ENCODE peak calls at places on chromosomes 2 and 18, in nine cellular contexts. One of them, this sample, is unnamed.

GRCh38 chr2:36650031-36650430 is 46.5 kb upstream of the VIT start:
- DNase-seq in stimulated activated CD8-positive, alpha-beta memory T cell treated with anti-CD3 and anti-CD28 coated beads, Interleukin-15, amount 100 ng/mL, for 4 hours: no peak
- DNase-seq in NCI-H1417: no peak
- DNase-seq in cerebellar nuclear complex: no peak
- DNase-seq in choroid plexus epithelial cell: peak
- DNase-seq in A172: peak
- DNase-seq in aorta: no peak
- DNase-seq in stimulated activated naive CD8-positive, alpha-beta T cell treated with anti-CD3 and anti-CD28 coated beads, Interleukin-15, Interleukin-2, amounts not matched to agents 100 U/mL and 50 U/mL, for 24 hours: peak
- DNase-seq in MV-4-11: peak
- DNase-seq in this sample: peak

GRCh38 chr2:200319587-200320337 is 13.3 kb downstream of the SPATS2L start:
- DNase-seq in MV-4-11: no peak
- DNase-seq in stimulated activated CD8-positive, alpha-beta memory T cell treated with anti-CD3 and anti-CD28 coated beads, Interleukin-15, amount 100 ng/mL, for 4 hours: no peak
- DNase-seq in cerebellar nuclear complex: no peak
- DNase-seq in A172: no peak
- DNase-seq in NCI-H1417: no peak
- DNase-seq in choroid plexus epithelial cell: peak
- DNase-seq in stimulated activated naive CD8-positive, alpha-beta T cell treated with anti-CD3 and anti-CD28 coated beads, Interleukin-15, Interleukin-2, amounts not matched to agents 100 U/mL and 50 U/mL, for 24 hours: no peak
- DNase-seq in aorta: no peak
- DNase-seq in this sample: peak

GRCh38 chr2:62539892-62540785 is 34.1 kb upstream of the TMEM17 start:
- DNase-seq in cerebellar nuclear complex: no peak
- DNase-seq in A172: no peak
- DNase-seq in aorta: no peak
- DNase-seq in stimulated activated naive CD8-positive, alpha-beta T cell treated with anti-CD3 and anti-CD28 coated beads, Interleukin-15, Interleukin-2, amounts not matched to agents 100 U/mL and 50 U/mL, for 24 hours: no peak
- DNase-seq in MV-4-11: no peak
- DNase-seq in stimulated activated CD8-positive, alpha-beta memory T cell treated with anti-CD3 and anti-CD28 coated beads, Interleukin-15, amount 100 ng/mL, for 4 hours: no peak
- DNase-seq in NCI-H1417: no peak
- DNase-seq in choroid plexus epithelial cell: no peak
- DNase-seq in this sample: peak

GRCh38 chr2:28934769-28935168 is 40.3 kb downstream of the WDR43 start:
- DNase-seq in stimulated activated CD8-positive, alpha-beta memory T cell treated with anti-CD3 and anti-CD28 coated beads, Interleukin-15, amount 100 ng/mL, for 4 hours: no peak
- DNase-seq in cerebellar nuclear complex: no peak
- DNase-seq in MV-4-11: no peak
- DNase-seq in NCI-H1417: no peak
- DNase-seq in aorta: no peak
- DNase-seq in choroid plexus epithelial cell: no peak
- DNase-seq in stimulated activated naive CD8-positive, alpha-beta T cell treated with anti-CD3 and anti-CD28 coated beads, Interleukin-15, Interleukin-2, amounts not matched to agents 100 U/mL and 50 U/mL, for 24 hours: no peak
- DNase-seq in A172: no peak
- DNase-seq in this sample: no peak

GRCh38 chr18:75247601-75248421 is 37.2 kb downstream of the TSHZ1 start:
- DNase-seq in MV-4-11: no peak
- DNase-seq in choroid plexus epithelial cell: peak
- DNase-seq in aorta: no peak
- DNase-seq in stimulated activated CD8-positive, alpha-beta memory T cell treated with anti-CD3 and anti-CD28 coated beads, Interleukin-15, amount 100 ng/mL, for 4 hours: no peak
- DNase-seq in cerebellar nuclear complex: no peak
- DNase-seq in NCI-H1417: peak
- DNase-seq in A172: peak
- DNase-seq in stimulated activated naive CD8-positive, alpha-beta T cell treated with anti-CD3 and anti-CD28 coated beads, Interleukin-15, Interleukin-2, amounts not matched to agents 100 U/mL and 50 U/mL, for 24 hours: no peak
- DNase-seq in this sample: peak

GRCh38 chr2:25362049-25362563 is 20.4 kb upstream of the DNMT3A start:
- DNase-seq in NCI-H1417: peak
- DNase-seq in aorta: peak
- DNase-seq in cerebellar nuclear complex: peak
- DNase-seq in choroid plexus epithelial cell: peak
- DNase-seq in stimulated activated CD8-positive, alpha-beta memory T cell treated with anti-CD3 and anti-CD28 coated beads, Interleukin-15, amount 100 ng/mL, for 4 hours: peak
- DNase-seq in MV-4-11: peak
- DNase-seq in A172: peak
- DNase-seq in stimulated activated naive CD8-positive, alpha-beta T cell treated with anti-CD3 and anti-CD28 coated beads, Interleukin-15, Interleukin-2, amounts not matched to agents 100 U/mL and 50 U/mL, for 24 hours: peak
- DNase-seq in this sample: peak

GRCh38 chr18:37270046-37270665 is 295.4 kb downstream of the CELF4 start:
- DNase-seq in stimulated activated CD8-positive, alpha-beta memory T cell treated with anti-CD3 and anti-CD28 coated beads, Interleukin-15, amount 100 ng/mL, for 4 hours: no peak
- DNase-seq in cerebellar nuclear complex: no peak
- DNase-seq in choroid plexus epithelial cell: peak
- DNase-seq in MV-4-11: peak
- DNase-seq in stimulated activated naive CD8-positive, alpha-beta T cell treated with anti-CD3 and anti-CD28 coated beads, Interleukin-15, Interleukin-2, amounts not matched to agents 100 U/mL and 50 U/mL, for 24 hours: peak
- DNase-seq in NCI-H1417: no peak
- DNase-seq in aorta: no peak
- DNase-seq in A172: peak
- DNase-seq in this sample: peak

GRCh38 chr2:135903650-135904049 is 27.4 kb upstream of the MCM6 start:
- DNase-seq in MV-4-11: no peak
- DNase-seq in choroid plexus epithelial cell: no peak
- DNase-seq in NCI-H1417: no peak
- DNase-seq in aorta: no peak
- DNase-seq in stimulated activated naive CD8-positive, alpha-beta T cell treated with anti-CD3 and anti-CD28 coated beads, Interleukin-15, Interleukin-2, amounts not matched to agents 100 U/mL and 50 U/mL, for 24 hours: no peak
- DNase-seq in cerebellar nuclear complex: no peak
- DNase-seq in stimulated activated CD8-positive, alpha-beta memory T cell treated with anti-CD3 and anti-CD28 coated beads, Interleukin-15, amount 100 ng/mL, for 4 hours: no peak
- DNase-seq in A172: no peak
- DNase-seq in this sample: no peak

GRCh38 chr2:134173338-134174016 is 80.4 kb upstream of the MGAT5 start:
- DNase-seq in choroid plexus epithelial cell: no peak
- DNase-seq in stimulated activated CD8-positive, alpha-beta memory T cell treated with anti-CD3 and anti-CD28 coated beads, Interleukin-15, amount 100 ng/mL, for 4 hours: no peak
- DNase-seq in NCI-H1417: peak
- DNase-seq in A172: no peak
- DNase-seq in stimulated activated naive CD8-positive, alpha-beta T cell treated with anti-CD3 and anti-CD28 coated beads, Interleukin-15, Interleukin-2, amounts not matched to agents 100 U/mL and 50 U/mL, for 24 hours: no peak
- DNase-seq in aorta: no peak
- DNase-seq in MV-4-11: no peak
- DNase-seq in cerebellar nuclear complex: peak
- DNase-seq in this sample: no peak

GRCh38 chr2:30691948-30692828 is 115.1 kb downstream of the CAPN13 start:
- DNase-seq in choroid plexus epithelial cell: peak
- DNase-seq in NCI-H1417: no peak
- DNase-seq in cerebellar nuclear complex: no peak
- DNase-seq in aorta: no peak
- DNase-seq in stimulated activated CD8-positive, alpha-beta memory T cell treated with anti-CD3 and anti-CD28 coated beads, Interleukin-15, amount 100 ng/mL, for 4 hours: no peak
- DNase-seq in stimulated activated naive CD8-positive, alpha-beta T cell treated with anti-CD3 and anti-CD28 coated beads, Interleukin-15, Interleukin-2, amounts not matched to agents 100 U/mL and 50 U/mL, for 24 hours: no peak
- DNase-seq in A172: no peak
- DNase-seq in MV-4-11: no peak
- DNase-seq in this sample: peak

GRCh38 chr2:226759768-226760167 is 39.9 kb downstream of the IRS1 start:
- DNase-seq in stimulated activated CD8-positive, alpha-beta memory T cell treated with anti-CD3 and anti-CD28 coated beads, Interleukin-15, amount 100 ng/mL, for 4 hours: no peak
- DNase-seq in choroid plexus epithelial cell: no peak
- DNase-seq in A172: no peak
- DNase-seq in aorta: no peak
- DNase-seq in NCI-H1417: no peak
- DNase-seq in stimulated activated naive CD8-positive, alpha-beta T cell treated with anti-CD3 and anti-CD28 coated beads, Interleukin-15, Interleukin-2, amounts not matched to agents 100 U/mL and 50 U/mL, for 24 hours: no peak
- DNase-seq in cerebellar nuclear complex: no peak
- DNase-seq in MV-4-11: no peak
- DNase-seq in this sample: no peak

GRCh38 chr2:197705912-197706838 is 1.0 kb downstream of the MARS2 start:
- DNase-seq in A172: peak
- DNase-seq in stimulated activated naive CD8-positive, alpha-beta T cell treated with anti-CD3 and anti-CD28 coated beads, Interleukin-15, Interleukin-2, amounts not matched to agents 100 U/mL and 50 U/mL, for 24 hours: peak
- DNase-seq in choroid plexus epithelial cell: no peak
- DNase-seq in MV-4-11: peak
- DNase-seq in NCI-H1417: no peak
- DNase-seq in cerebellar nuclear complex: no peak
- DNase-seq in aorta: no peak
- DNase-seq in stimulated activated CD8-positive, alpha-beta memory T cell treated with anti-CD3 and anti-CD28 coated beads, Interleukin-15, amount 100 ng/mL, for 4 hours: no peak
- DNase-seq in this sample: peak

GRCh38 chr18:80196528-80197320 is 50.6 kb downstream of the PARD6G start:
- DNase-seq in cerebellar nuclear complex: no peak
- DNase-seq in stimulated activated CD8-positive, alpha-beta memory T cell treated with anti-CD3 and anti-CD28 coated beads, Interleukin-15, amount 100 ng/mL, for 4 hours: no peak
- DNase-seq in stimulated activated naive CD8-positive, alpha-beta T cell treated with anti-CD3 and anti-CD28 coated beads, Interleukin-15, Interleukin-2, amounts not matched to agents 100 U/mL and 50 U/mL, for 24 hours: no peak
- DNase-seq in NCI-H1417: no peak
- DNase-seq in MV-4-11: no peak
- DNase-seq in choroid plexus epithelial cell: peak
- DNase-seq in aorta: no peak
- DNase-seq in A172: no peak
- DNase-seq in this sample: peak

GRCh38 chr2:16664052-16664731 is 1.4 kb downstream of the CYRIA start:
- DNase-seq in stimulated activated CD8-positive, alpha-beta memory T cell treated with anti-CD3 and anti-CD28 coated beads, Interleukin-15, amount 100 ng/mL, for 4 hours: no peak
- DNase-seq in MV-4-11: peak
- DNase-seq in choroid plexus epithelial cell: peak
- DNase-seq in cerebellar nuclear complex: peak
- DNase-seq in stimulated activated naive CD8-positive, alpha-beta T cell treated with anti-CD3 and anti-CD28 coated beads, Interleukin-15, Interleukin-2, amounts not matched to agents 100 U/mL and 50 U/mL, for 24 hours: no peak
- DNase-seq in NCI-H1417: peak
- DNase-seq in A172: peak
- DNase-seq in aorta: peak
- DNase-seq in this sample: no peak

GRCh38 chr2:12717988-12718661 is 1.4 kb downstream of the TRIB2 start:
- DNase-seq in A172: no peak
- DNase-seq in stimulated activated naive CD8-positive, alpha-beta T cell treated with anti-CD3 and anti-CD28 coated beads, Interleukin-15, Interleukin-2, amounts not matched to agents 100 U/mL and 50 U/mL, for 24 hours: peak
- DNase-seq in stimulated activated CD8-positive, alpha-beta memory T cell treated with anti-CD3 and anti-CD28 coated beads, Interleukin-15, amount 100 ng/mL, for 4 hours: no peak
- DNase-seq in choroid plexus epithelial cell: no peak
- DNase-seq in NCI-H1417: peak
- DNase-seq in MV-4-11: no peak
- DNase-seq in aorta: no peak
- DNase-seq in cerebellar nuclear complex: no peak
- DNase-seq in this sample: peak

GRCh38 chr2:62577994-62578836 is 72.2 kb upstream of the TMEM17 start:
- DNase-seq in stimulated activated CD8-positive, alpha-beta memory T cell treated with anti-CD3 and anti-CD28 coated beads, Interleukin-15, amount 100 ng/mL, for 4 hours: no peak
- DNase-seq in cerebellar nuclear complex: no peak
- DNase-seq in aorta: no peak
- DNase-seq in NCI-H1417: no peak
- DNase-seq in A172: peak
- DNase-seq in stimulated activated naive CD8-positive, alpha-beta T cell treated with anti-CD3 and anti-CD28 coated beads, Interleukin-15, Interleukin-2, amounts not matched to agents 100 U/mL and 50 U/mL, for 24 hours: no peak
- DNase-seq in choroid plexus epithelial cell: peak
- DNase-seq in MV-4-11: no peak
- DNase-seq in this sample: peak

GRCh38 chr2:226031962-226032441 is 632.5 kb downstream of the NYAP2 start:
- DNase-seq in cerebellar nuclear complex: no peak
- DNase-seq in aorta: no peak
- DNase-seq in A172: peak
- DNase-seq in NCI-H1417: peak
- DNase-seq in MV-4-11: no peak
- DNase-seq in choroid plexus epithelial cell: peak
- DNase-seq in stimulated activated CD8-positive, alpha-beta memory T cell treated with anti-CD3 and anti-CD28 coated beads, Interleukin-15, amount 100 ng/mL, for 4 hours: no peak
- DNase-seq in stimulated activated naive CD8-positive, alpha-beta T cell treated with anti-CD3 and anti-CD28 coated beads, Interleukin-15, Interleukin-2, amounts not matched to agents 100 U/mL and 50 U/mL, for 24 hours: no peak
- DNase-seq in this sample: peak

GRCh38 chr18:69557246-69557781 is 156.6 kb downstream of the DOK6 start:
- DNase-seq in MV-4-11: no peak
- DNase-seq in aorta: no peak
- DNase-seq in choroid plexus epithelial cell: no peak
- DNase-seq in cerebellar nuclear complex: no peak
- DNase-seq in NCI-H1417: no peak
- DNase-seq in A172: no peak
- DNase-seq in stimulated activated naive CD8-positive, alpha-beta T cell treated with anti-CD3 and anti-CD28 coated beads, Interleukin-15, Interleukin-2, amounts not matched to agents 100 U/mL and 50 U/mL, for 24 hours: no peak
- DNase-seq in stimulated activated CD8-positive, alpha-beta memory T cell treated with anti-CD3 and anti-CD28 coated beads, Interleukin-15, amount 100 ng/mL, for 4 hours: no peak
- DNase-seq in this sample: no peak

GRCh38 chr2:233440314-233440713 is 86.0 kb downstream of the DGKD start:
- DNase-seq in aorta: peak
- DNase-seq in A172: no peak
- DNase-seq in cerebellar nuclear complex: no peak
- DNase-seq in NCI-H1417: no peak
- DNase-seq in stimulated activated CD8-positive, alpha-beta memory T cell treated with anti-CD3 and anti-CD28 coated beads, Interleukin-15, amount 100 ng/mL, for 4 hours: no peak
- DNase-seq in MV-4-11: no peak
- DNase-seq in choroid plexus epithelial cell: no peak
- DNase-seq in stimulated activated naive CD8-positive, alpha-beta T cell treated with anti-CD3 and anti-CD28 coated beads, Interleukin-15, Interleukin-2, amounts not matched to agents 100 U/mL and 50 U/mL, for 24 hours: no peak
- DNase-seq in this sample: no peak

GRCh38 chr2:10985260-10985659 is 73.5 kb downstream of the KCNF1 start:
- DNase-seq in cerebellar nuclear complex: no peak
- DNase-seq in NCI-H1417: no peak
- DNase-seq in stimulated activated CD8-positive, alpha-beta memory T cell treated with anti-CD3 and anti-CD28 coated beads, Interleukin-15, amount 100 ng/mL, for 4 hours: no peak
- DNase-seq in aorta: no peak
- DNase-seq in stimulated activated naive CD8-positive, alpha-beta T cell treated with anti-CD3 and anti-CD28 coated beads, Interleukin-15, Interleukin-2, amounts not matched to agents 100 U/mL and 50 U/mL, for 24 hours: no peak
- DNase-seq in MV-4-11: no peak
- DNase-seq in choroid plexus epithelial cell: no peak
- DNase-seq in A172: no peak
- DNase-seq in this sample: no peak

GRCh38 chr2:208542465-208543041 is 136.0 kb downstream of the PTH2R start:
- DNase-seq in aorta: no peak
- DNase-seq in choroid plexus epithelial cell: no peak
- DNase-seq in A172: no peak
- DNase-seq in stimulated activated CD8-positive, alpha-beta memory T cell treated with anti-CD3 and anti-CD28 coated beads, Interleukin-15, amount 100 ng/mL, for 4 hours: no peak
- DNase-seq in stimulated activated naive CD8-positive, alpha-beta T cell treated with anti-CD3 and anti-CD28 coated beads, Interleukin-15, Interleukin-2, amounts not matched to agents 100 U/mL and 50 U/mL, for 24 hours: no peak
- DNase-seq in MV-4-11: no peak
- DNase-seq in cerebellar nuclear complex: no peak
- DNase-seq in NCI-H1417: no peak
- DNase-seq in this sample: no peak

GRCh38 chr2:10201201-10201600 is 78.7 kb downstream of the RRM2 start:
- DNase-seq in NCI-H1417: no peak
- DNase-seq in choroid plexus epithelial cell: no peak
- DNase-seq in stimulated activated naive CD8-positive, alpha-beta T cell treated with anti-CD3 and anti-CD28 coated beads, Interleukin-15, Interleukin-2, amounts not matched to agents 100 U/mL and 50 U/mL, for 24 hours: no peak
- DNase-seq in aorta: no peak
- DNase-seq in stimulated activated CD8-positive, alpha-beta memory T cell treated with anti-CD3 and anti-CD28 coated beads, Interleukin-15, amount 100 ng/mL, for 4 hours: no peak
- DNase-seq in MV-4-11: no peak
- DNase-seq in cerebellar nuclear complex: no peak
- DNase-seq in A172: no peak
- DNase-seq in this sample: no peak

GRCh38 chr18:54671291-54671881 is 80.3 kb downstream of the DYNAP start:
- DNase-seq in choroid plexus epithelial cell: peak
- DNase-seq in stimulated activated naive CD8-positive, alpha-beta T cell treated with anti-CD3 and anti-CD28 coated beads, Interleukin-15, Interleukin-2, amounts not matched to agents 100 U/mL and 50 U/mL, for 24 hours: no peak
- DNase-seq in NCI-H1417: peak
- DNase-seq in stimulated activated CD8-positive, alpha-beta memory T cell treated with anti-CD3 and anti-CD28 coated beads, Interleukin-15, amount 100 ng/mL, for 4 hours: no peak
- DNase-seq in cerebellar nuclear complex: no peak
- DNase-seq in MV-4-11: peak
- DNase-seq in A172: peak
- DNase-seq in aorta: no peak
- DNase-seq in this sample: peak

GRCh38 chr2:84862006-84862405 is 18.9 kb downstream of the TRABD2A start:
- DNase-seq in A172: no peak
- DNase-seq in MV-4-11: no peak
- DNase-seq in aorta: no peak
- DNase-seq in stimulated activated CD8-positive, alpha-beta memory T cell treated with anti-CD3 and anti-CD28 coated beads, Interleukin-15, amount 100 ng/mL, for 4 hours: no peak
- DNase-seq in NCI-H1417: no peak
- DNase-seq in cerebellar nuclear complex: no peak
- DNase-seq in stimulated activated naive CD8-positive, alpha-beta T cell treated with anti-CD3 and anti-CD28 coated beads, Interleukin-15, Interleukin-2, amounts not matched to agents 100 U/mL and 50 U/mL, for 24 hours: no peak
- DNase-seq in choroid plexus epithelial cell: no peak
- DNase-seq in this sample: no peak

GRCh38 chr2:28516950-28517349 is 21.1 kb downstream of the PLB1 start:
- DNase-seq in choroid plexus epithelial cell: no peak
- DNase-seq in MV-4-11: no peak
- DNase-seq in NCI-H1417: no peak
- DNase-seq in A172: no peak
- DNase-seq in stimulated activated naive CD8-positive, alpha-beta T cell treated with anti-CD3 and anti-CD28 coated beads, Interleukin-15, Interleukin-2, amounts not matched to agents 100 U/mL and 50 U/mL, for 24 hours: no peak
- DNase-seq in cerebellar nuclear complex: no peak
- DNase-seq in stimulated activated CD8-positive, alpha-beta memory T cell treated with anti-CD3 and anti-CD28 coated beads, Interleukin-15, amount 100 ng/mL, for 4 hours: no peak
- DNase-seq in aorta: no peak
- DNase-seq in this sample: no peak

GRCh38 chr2:147424766-147425165 is 420.1 kb upstream of the ACVR2A start:
- DNase-seq in aorta: no peak
- DNase-seq in stimulated activated CD8-positive, alpha-beta memory T cell treated with anti-CD3 and anti-CD28 coated beads, Interleukin-15, amount 100 ng/mL, for 4 hours: no peak
- DNase-seq in choroid plexus epithelial cell: no peak
- DNase-seq in cerebellar nuclear complex: no peak
- DNase-seq in A172: no peak
- DNase-seq in MV-4-11: no peak
- DNase-seq in NCI-H1417: peak
- DNase-seq in stimulated activated naive CD8-positive, alpha-beta T cell treated with anti-CD3 and anti-CD28 coated beads, Interleukin-15, Interleukin-2, amounts not matched to agents 100 U/mL and 50 U/mL, for 24 hours: no peak
- DNase-seq in this sample: no peak

GRCh38 chr18:77103991-77104521 is 28.5 kb downstream of the MBP start:
- DNase-seq in MV-4-11: no peak
- DNase-seq in A172: no peak
- DNase-seq in choroid plexus epithelial cell: peak
- DNase-seq in stimulated activated naive CD8-positive, alpha-beta T cell treated with anti-CD3 and anti-CD28 coated beads, Interleukin-15, Interleukin-2, amounts not matched to agents 100 U/mL and 50 U/mL, for 24 hours: no peak
- DNase-seq in stimulated activated CD8-positive, alpha-beta memory T cell treated with anti-CD3 and anti-CD28 coated beads, Interleukin-15, amount 100 ng/mL, for 4 hours: no peak
- DNase-seq in NCI-H1417: no peak
- DNase-seq in cerebellar nuclear complex: no peak
- DNase-seq in aorta: no peak
- DNase-seq in this sample: peak

GRCh38 chr2:2867371-2867770 is 510.2 kb downstream of the EIPR1 start:
- DNase-seq in cerebellar nuclear complex: no peak
- DNase-seq in stimulated activated CD8-positive, alpha-beta memory T cell treated with anti-CD3 and anti-CD28 coated beads, Interleukin-15, amount 100 ng/mL, for 4 hours: no peak
- DNase-seq in A172: no peak
- DNase-seq in MV-4-11: no peak
- DNase-seq in choroid plexus epithelial cell: no peak
- DNase-seq in aorta: no peak
- DNase-seq in NCI-H1417: no peak
- DNase-seq in stimulated activated naive CD8-positive, alpha-beta T cell treated with anti-CD3 and anti-CD28 coated beads, Interleukin-15, Interleukin-2, amounts not matched to agents 100 U/mL and 50 U/mL, for 24 hours: no peak
- DNase-seq in this sample: no peak

GRCh38 chr2:160906878-160907277 is 253.3 kb upstream of the TANK start:
- DNase-seq in stimulated activated naive CD8-positive, alpha-beta T cell treated with anti-CD3 and anti-CD28 coated beads, Interleukin-15, Interleukin-2, amounts not matched to agents 100 U/mL and 50 U/mL, for 24 hours: no peak
- DNase-seq in aorta: no peak
- DNase-seq in cerebellar nuclear complex: no peak
- DNase-seq in stimulated activated CD8-positive, alpha-beta memory T cell treated with anti-CD3 and anti-CD28 coated beads, Interleukin-15, amount 100 ng/mL, for 4 hours: no peak
- DNase-seq in A172: peak
- DNase-seq in NCI-H1417: no peak
- DNase-seq in choroid plexus epithelial cell: peak
- DNase-seq in MV-4-11: no peak
- DNase-seq in this sample: no peak

GRCh38 chr2:8737571-8738175 is 55.8 kb downstream of the ID2 start:
- DNase-seq in cerebellar nuclear complex: no peak
- DNase-seq in MV-4-11: no peak
- DNase-seq in aorta: no peak
- DNase-seq in choroid plexus epithelial cell: peak
- DNase-seq in stimulated activated CD8-positive, alpha-beta memory T cell treated with anti-CD3 and anti-CD28 coated beads, Interleukin-15, amount 100 ng/mL, for 4 hours: no peak
- DNase-seq in stimulated activated naive CD8-positive, alpha-beta T cell treated with anti-CD3 and anti-CD28 coated beads, Interleukin-15, Interleukin-2, amounts not matched to agents 100 U/mL and 50 U/mL, for 24 hours: no peak
- DNase-seq in A172: peak
- DNase-seq in NCI-H1417: no peak
- DNase-seq in this sample: peak

GRCh38 chr2:161165266-161165665 is 5.0 kb downstream of the TANK start:
- DNase-seq in MV-4-11: no peak
- DNase-seq in choroid plexus epithelial cell: peak
- DNase-seq in aorta: no peak
- DNase-seq in A172: peak
- DNase-seq in NCI-H1417: no peak
- DNase-seq in cerebellar nuclear complex: no peak
- DNase-seq in stimulated activated naive CD8-positive, alpha-beta T cell treated with anti-CD3 and anti-CD28 coated beads, Interleukin-15, Interleukin-2, amounts not matched to agents 100 U/mL and 50 U/mL, for 24 hours: no peak
- DNase-seq in stimulated activated CD8-positive, alpha-beta memory T cell treated with anti-CD3 and anti-CD28 coated beads, Interleukin-15, amount 100 ng/mL, for 4 hours: no peak
- DNase-seq in this sample: peak

This sample was measured in EH.